ENCODE peak calls at places on chromosomes 11 and 22, in seven cellular contexts. Q is H9, H is IMR-90, G is trophoblast cell, A is mesenchymal stem cell, S is H1, B is mesendoderm. Z is an unnamed sample. For H3K4me1, the result is how much of the 10 kb centered on the place peaks cover.

GRCh38 chr11:116984589-116984988 is 113.6 kb downstream of the SIK3 start:
- DNase-seq in Q (no peak), A (peak), G (peak), H (peak), B (no peak), S (no peak), Z (no peak)

GRCh38 chr11:69705901-69706787 is 2.3 kb upstream of the FGF19 start:
- DNase-seq in Q (no peak), S (no peak), A (no peak), G (no peak), H (no peak), B (no peak), Z (no peak)

GRCh38 chr11:43933608-43934358 is 8.7 kb upstream of the C11orf96 start:
- DNase-seq in S (no peak), A (no peak), G (no peak), B (no peak), H (peak), Q (no peak), Z (no peak)

GRCh38 chr22:35746248-35746647 is 28.6 kb downstream of the APOL5 start:
- DNase-seq in Q (no peak), G (no peak), A (no peak), H (no peak), B (no peak), S (no peak), Z (no peak)

GRCh38 chr11:33742249-33742851 is 6.1 kb upstream of the CD59 start:
- DNase-seq in B (no peak), G (no peak), Q (no peak), A (peak), H (no peak), S (no peak), Z (no peak)

GRCh38 chr11:102620858-102621561 is 4.1 kb downstream of the MMP20 start:
- DNase-seq in S (no peak), Q (no peak), H (peak), B (no peak), A (peak), G (no peak), Z (no peak)

GRCh38 chr11:22832315-22833041 is 2.9 kb upstream of the SVIP start:
- DNase-seq in A (peak), G (no peak), B (no peak), Q (no peak), S (no peak), H (no peak), Z (no peak)

GRCh38 chr11:41879186-41879738 is 419.8 kb upstream of the LRRC4C start:
- DNase-seq in A (peak), S (no peak), H (no peak), B (peak), Q (no peak), G (no peak), Z (no peak)

GRCh38 chr11:721913-722811 is 16.1 kb downstream of the EPS8L2 start:
- DNase-seq in B (no peak), H (no peak), S (no peak), G (no peak), Q (peak), A (no peak), Z (no peak)

GRCh38 chr11:2366733-2367132 is 10.4 kb upstream of the CD81 start:
- DNase-seq in H (no peak), S (no peak), Q (no peak), G (no peak), A (no peak), B (no peak), Z (no peak)

GRCh38 chr11:130166457-130166784 is 6.8 kb downstream of the ST14 start:
- DNase-seq in H (peak), A (peak), B (no peak), G (peak), Q (no peak), S (no peak), Z (no peak)

GRCh38 chr11:118609380-118610219 is 2.2 kb downstream of the PHLDB1 start:
- DNase-seq in H (peak), G (no peak), A (peak), Q (no peak), B (peak), S (no peak), Z (no peak)

GRCh38 chr11:64877390-64878222 is 815 bp downstream of the EHD1 start:
- DNase-seq in B (no peak), H (no peak), Q (no peak), G (peak), A (no peak), S (no peak), Z (no peak)

GRCh38 chr11:37786214-37786755 is 1188.2 kb upstream of the RAG2 start:
- DNase-seq in A (peak), H (peak), S (no peak), Q (no peak), B (no peak), G (no peak), Z (no peak)

GRCh38 chr22:49325531-49326395 is 501.9 kb downstream of the BRD1 start:
- DNase-seq in S (no peak), H (no peak), A (no peak), Q (no peak), B (no peak), G (no peak), Z (no peak)

GRCh38 chr22:28899199-28899853 is 16.0 kb downstream of the ZNRF3 start:
- DNase-seq in A (no peak), S (no peak), Q (no peak), B (no peak), G (no peak), H (peak), Z (no peak)

GRCh38 chr22:24554316-24555159 is at the start of gene GUCD1:
- DNase-seq in B (peak), G (peak), S (no peak), Q (peak), H (peak), A (peak), Z (no peak)

GRCh38 chr22:50306753-50307749 is at the start of gene PLXNB2:
- DNase-seq in Q (peak), G (peak), S (no peak), A (peak), H (peak), B (peak), Z (peak)

GRCh38 chr11:134625151-134625550 is 213.1 kb upstream of the B3GAT1 start:
- DNase-seq in B (no peak), H (no peak), Q (no peak), A (no peak), G (no peak), S (no peak), Z (no peak)

GRCh38 chr11:134625631-134626030 is 213.6 kb upstream of the B3GAT1 start:
- DNase-seq in G (no peak), Q (no peak), A (no peak), B (no peak), H (no peak), S (no peak), Z (no peak)

GRCh38 chr11:134624166-134624920 is 212.3 kb upstream of the B3GAT1 start:
- DNase-seq in Q (no peak), S (no peak), B (no peak), A (no peak), G (no peak), H (no peak), Z (no peak)

GRCh38 chr11:134623711-134624110 is 211.7 kb upstream of the B3GAT1 start:
- DNase-seq in Q (no peak), B (no peak), H (no peak), A (no peak), G (no peak), S (no peak), Z (no peak)

DNA sequence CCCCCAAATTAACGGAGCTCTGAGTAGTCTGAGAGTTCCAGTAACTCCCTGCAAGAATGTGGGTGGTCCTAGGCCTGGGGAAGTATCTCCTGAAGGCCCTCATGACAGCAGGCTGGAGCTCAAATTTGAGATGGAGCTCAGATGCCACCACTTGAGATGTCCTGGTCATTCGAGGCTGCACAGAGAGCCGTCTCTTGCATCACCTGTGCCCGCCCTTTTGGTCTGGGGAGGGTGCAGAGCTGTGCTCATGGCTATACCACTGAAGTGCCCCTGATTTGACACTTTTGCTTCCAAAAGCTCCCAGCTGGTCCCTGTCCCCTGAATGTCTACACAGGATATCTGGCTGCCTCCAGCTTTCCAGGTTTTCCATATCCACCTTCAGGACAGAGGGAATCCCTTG is 214.0 kb upstream of the B3GAT1 start:
- DNase-seq in G (no peak), Q (no peak), S (no peak), H (no peak), A (no peak), B (no peak), Z (no peak)
- H2BK5ac ChIP-seq in G (no peak), Q (no peak), S (no peak), H (no peak), A (no peak), B (no peak), Z (no peak)

GRCh38 chr11:90512846-90513245 is 290.0 kb upstream of the CHORDC1 start:
- DNase-seq in S (no peak), A (no peak), Q (no peak), H (no peak), B (no peak), G (no peak), Z (no peak)
- H3K23ac ChIP-seq in S (no peak), A (no peak), Q (no peak), H (no peak), B (no peak), G (no peak), Z (no peak)

GRCh38 chr22:37169412-37169811 is 18.6 kb downstream of the C1QTNF6 start:
- DNase-seq in Q (no peak), B (no peak), G (no peak), A (no peak), S (no peak), H (no peak), Z (no peak)
- H3K4me1 ChIP-seq in Q (under half), B (under half), G (under half), A (under half), S (under half), H (under half), Z (under half)

GRCh38 chr22:47123006-47123826 is 360.8 kb downstream of the TBC1D22A start:
- DNase-seq in B (no peak), Q (no peak), A (no peak), H (no peak), S (no peak), G (no peak), Z (no peak)
- H2BK5ac ChIP-seq in B (no peak), Q (no peak), A (no peak), H (no peak), S (peak), G (no peak), Z (no peak)

GRCh38 chr11:35403765-35404396 is 15.5 kb downstream of the SLC1A2 start:
- DNase-seq in A (no peak), Q (no peak), H (no peak), B (no peak), G (no peak), S (no peak), Z (no peak)
- H3K23ac ChIP-seq in A (no peak), Q (no peak), H (no peak), B (no peak), G (no peak), S (no peak), Z (no peak)

DNA sequence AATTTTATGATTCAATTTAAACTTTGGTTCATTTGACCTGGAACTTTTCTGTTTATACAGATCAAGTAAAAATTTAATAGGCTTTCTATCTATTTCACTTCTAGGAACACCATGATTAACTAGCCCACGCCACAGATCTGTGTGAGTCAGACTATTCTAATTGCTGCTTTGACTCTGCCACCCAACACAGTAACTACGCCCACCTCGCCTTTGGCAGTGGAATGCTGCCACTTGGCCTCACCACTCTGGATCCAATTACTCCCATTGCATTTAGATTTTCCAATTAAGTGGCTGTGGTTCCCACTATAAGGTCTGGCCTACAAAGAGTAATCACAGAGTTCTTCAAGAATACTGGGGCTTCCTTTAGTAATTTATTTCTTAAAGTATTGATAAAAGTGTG is 46.6 kb upstream of the LIN7C start:
- DNase-seq in Q (no peak), A (no peak), S (no peak), H (no peak), B (no peak), G (no peak), Z (no peak)
- H3K4me1 ChIP-seq in Q (under half), A (under half), S (under half), H (under half), B (under half), G (under half), Z (under half)

GRCh38 chr22:47149976-47150375 is 387.5 kb downstream of the TBC1D22A start:
- DNase-seq in G (no peak), S (no peak), A (no peak), Q (no peak), H (no peak), B (no peak), Z (no peak)
- H2BK5ac ChIP-seq in G (no peak), S (no peak), A (no peak), Q (no peak), H (no peak), B (no peak), Z (no peak)